ENCODE peak calls at places on chromosomes 2 and 18, in seven cellular contexts. F, J, U, E, G, Y and R are unnamed samples.
A peak's percentile ranks its signal among the peaks of the same experiment; 100 is the strongest.

GRCh38 chr18:73288813-73289212 is 421.0 kb upstream of the NETO1 start:
- DNase-seq in F (no peak), J (no peak), U (no peak), E (no peak), G (no peak), Y (no peak), R (no peak)

GRCh38 chr18:27206411-27206810 is 21.3 kb upstream of the CHST9 start:
- DNase-seq in F (no peak), J (no peak), U (no peak), E (no peak), G (no peak), Y (no peak), R (no peak)

GRCh38 chr2:18232731-18233438 is 327.6 kb downstream of the RDH14 start:
- DNase-seq in F (no peak), J (no peak), U (no peak), E (no peak), G (no peak), Y (no peak), R (no peak)

GRCh38 chr2:96184188-96184587 is 24.4 kb downstream of the STARD7 start:
- DNase-seq in F (no peak), J (no peak), U (no peak), E (no peak), G (no peak), Y (no peak), R (no peak)

GRCh38 chr18:26711806-26712205 is 153.7 kb downstream of the AQP4 start:
- DNase-seq in F (no peak), J (no peak), U (no peak), E (no peak), G (no peak), Y (no peak), R (no peak)

GRCh38 chr2:16625759-16626158 is 39.9 kb downstream of the CYRIA start:
- DNase-seq in F (no peak), J (no peak), U (no peak), E (no peak), G (no peak), Y (no peak), R (no peak)

GRCh38 chr2:219219781-219220532 is 1.2 kb upstream of the ABCB6 start:
- DNase-seq in F (no peak), J (no peak), U (no peak), E (no peak), G (no peak), Y (no peak), R (no peak)

GRCh38 chr2:69559696-69560482 is 83.7 kb downstream of the AAK1 start:
- DNase-seq in F (peak; percentile 24), J (peak; percentile 56), U (no peak), E (peak; percentile 81), G (no peak), Y (peak; percentile 94), R (peak; percentile 52)

GRCh38 chr2:96116879-96117533 is 635 bp upstream of the ADRA2B start:
- DNase-seq in F (peak; percentile 69), J (peak; percentile 57), U (peak; percentile 65), E (peak; percentile 88), G (no peak), Y (peak; percentile 78), R (peak; percentile 28)

GRCh38 chr2:7725132-7725849 is 808.1 kb downstream of the RNF144A start:
- DNase-seq in F (no peak), J (no peak), U (no peak), E (peak; percentile 46), G (peak; percentile 19), Y (no peak), R (no peak)

GRCh38 chr2:7023542-7023941 is 106.3 kb downstream of the RNF144A start:
- DNase-seq in F (peak; percentile 89), J (no peak), U (no peak), E (no peak), G (peak; percentile 61), Y (no peak), R (no peak)

GRCh38 chr2:217402622-217403383 is 542.9 kb upstream of the TNP1 start:
- DNase-seq in F (peak; percentile 9), J (no peak), U (no peak), E (no peak), G (peak; percentile 92), Y (no peak), R (no peak)

GRCh38 chr2:216406861-216407260 is 5.4 kb upstream of the SMARCAL1 start:
- DNase-seq in F (no peak), J (no peak), U (no peak), E (no peak), G (no peak), Y (no peak), R (no peak)

GRCh38 chr2:149192425-149192824 is 138.0 kb upstream of the LYPD6 start:
- DNase-seq in F (no peak), J (no peak), U (no peak), E (no peak), G (no peak), Y (no peak), R (no peak)

GRCh38 chr2:45130758-45131157 is 121.5 kb upstream of the SIX2 start:
- DNase-seq in F (no peak), J (no peak), U (no peak), E (no peak), G (no peak), Y (no peak), R (no peak)

GRCh38 chr2:105912081-105912480 is 167.4 kb downstream of the NCK2 start:
- DNase-seq in F (no peak), J (no peak), U (no peak), E (no peak), G (no peak), Y (no peak), R (no peak)

GRCh38 chr2:3522851-3523481 is 3.6 kb upstream of the ADI1 start:
- DNase-seq in F (peak; percentile 64), J (no peak), U (no peak), E (no peak), G (peak; percentile 74), Y (no peak), R (peak; percentile 34)

GRCh38 chr2:43186679-43187374 is 39.6 kb downstream of the ZFP36L2 start:
- DNase-seq in F (no peak), J (peak; percentile 82), U (no peak), E (no peak), G (peak; percentile 72), Y (peak; percentile 57), R (no peak)

GRCh38 chr2:7262608-7263228 is 345.5 kb downstream of the RNF144A start:
- DNase-seq in F (no peak), J (no peak), U (no peak), E (no peak), G (no peak), Y (no peak), R (no peak)

GRCh38 chr2:186949716-186950256 is 100.8 kb upstream of the ZSWIM2 start:
- DNase-seq in F (no peak), J (no peak), U (no peak), E (no peak), G (no peak), Y (no peak), R (no peak)

GRCh38 chr2:178047391-178047790 is 25.2 kb downstream of the PDE11A start:
- DNase-seq in F (no peak), J (no peak), U (no peak), E (no peak), G (no peak), Y (no peak), R (no peak)

GRCh38 chr2:11616097-11616687 is 53.8 kb downstream of the NTSR2 start:
- DNase-seq in F (no peak), J (no peak), U (no peak), E (no peak), G (no peak), Y (no peak), R (no peak)

GRCh38 chr18:63073481-63073880 is 246.1 kb downstream of the BCL2 start:
- DNase-seq in F (no peak), J (no peak), U (no peak), E (no peak), G (no peak), Y (no peak), R (no peak)

GRCh38 chr2:220227272-220227920 is 600.0 kb downstream of the SLC4A3 start:
- DNase-seq in F (no peak), J (no peak), U (no peak), E (no peak), G (no peak), Y (no peak), R (no peak)

GRCh38 chr2:8451273-8451672 is 230.6 kb upstream of the ID2 start:
- DNase-seq in F (no peak), J (no peak), U (no peak), E (no peak), G (no peak), Y (no peak), R (no peak)

GRCh38 chr18:13452448-13452811 is 233.9 kb downstream of the LDLRAD4 start:
- DNase-seq in F (no peak), J (no peak), U (no peak), E (peak; percentile 15), G (peak; percentile 48), Y (peak; percentile 19), R (no peak)

GRCh38 chr2:231483398-231484329 is 19.4 kb upstream of the NCL start:
- DNase-seq in F (no peak), J (no peak), U (peak; percentile 59), E (no peak), G (no peak), Y (peak; percentile 73), R (no peak)

GRCh38 chr2:20443276-20443920 is 3.5 kb upstream of the RHOB start:
- DNase-seq in F (peak; percentile 68), J (peak; percentile 52), U (no peak), E (peak; percentile 63), G (peak; percentile 74), Y (peak; percentile 67), R (peak; percentile 82)

GRCh38 chr2:158199928-158200650 is 98.4 kb downstream of the UPP2 start:
- DNase-seq in F (no peak), J (no peak), U (no peak), E (no peak), G (no peak), Y (no peak), R (no peak)

GRCh38 chr18:45353530-45353929 is 261.7 kb upstream of the SLC14A2 start:
- DNase-seq in F (no peak), J (no peak), U (no peak), E (no peak), G (no peak), Y (no peak), R (no peak)
- H3K27me3 ChIP-seq in F (peaks cover 3% of the 10 kb centered on the region), J (no peaks in the 10 kb centered on the region), U (no peaks in the 10 kb centered on the region), E (no peaks in the 10 kb centered on the region), G (no peaks in the 10 kb centered on the region), Y (no peaks in the 10 kb centered on the region), R (no peaks in the 10 kb centered on the region)

DNA sequence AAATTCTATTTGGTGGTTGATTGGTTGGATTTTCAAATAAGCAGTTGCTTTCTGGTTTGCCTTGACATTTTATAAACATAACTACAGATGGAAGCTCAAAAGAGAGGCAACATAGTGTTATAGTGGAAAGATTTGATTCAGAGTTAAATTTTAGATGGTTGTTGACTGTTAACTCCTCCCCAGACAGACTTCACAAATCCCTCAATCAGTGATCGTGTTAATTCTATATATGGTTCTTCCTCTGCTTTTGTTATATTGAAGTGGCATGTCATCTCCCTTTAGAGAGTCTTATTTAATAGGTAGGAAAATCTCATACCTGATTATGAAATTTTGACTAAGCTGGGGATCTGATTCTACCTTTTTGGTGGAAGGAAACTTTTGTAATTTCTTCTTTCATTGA is 19.5 kb downstream of the DGUOK start:
- DNase-seq in F (no peak), J (no peak), U (no peak), E (no peak), G (no peak), Y (no peak), R (no peak)
- H3K27me3 ChIP-seq in F (no peaks in the 10 kb centered on the region), J (no peaks in the 10 kb centered on the region), U (no peaks in the 10 kb centered on the region), E (no peaks in the 10 kb centered on the region), G (no peaks in the 10 kb centered on the region), Y (no peaks in the 10 kb centered on the region), R (no peaks in the 10 kb centered on the region)

GRCh38 chr2:60583604-60584003 is 30.1 kb upstream of the BCL11A start:
- DNase-seq in F (no peak), J (no peak), U (no peak), E (no peak), G (no peak), Y (no peak), R (no peak)
- H3K27me3 ChIP-seq in F (no peaks in the 10 kb centered on the region), J (no peaks in the 10 kb centered on the region), U (peaks cover 27% of the 10 kb centered on the region), E (peaks cover 36% of the 10 kb centered on the region), G (peaks cover 4% of the 10 kb centered on the region), Y (peaks cover 22% of the 10 kb centered on the region), R (peaks cover 31% of the 10 kb centered on the region)

GRCh38 chr2:26612522-26613240 is 28.5 kb downstream of the CIB4 start:
- DNase-seq in F (peak; percentile 48), J (peak; percentile 39), U (no peak), E (no peak), G (no peak), Y (no peak), R (peak; percentile 32)
- H3K27me3 ChIP-seq in F (no peaks in the 10 kb centered on the region), J (no peaks in the 10 kb centered on the region), U (no peaks in the 10 kb centered on the region), E (peaks cover 7% of the 10 kb centered on the region), G (no peaks in the 10 kb centered on the region), Y (no peaks in the 10 kb centered on the region), R (peaks cover 24% of the 10 kb centered on the region)